ENCODE peak calls at places on chromosomes 3 and 15, in four cellular contexts. J is GM04504; S is CD8-positive, alpha-beta memory T cell; C is HT1080. U is an unnamed sample.

GRCh38 chr3:151168269-151169094 is 34.5 kb downstream of the GPR171 start:
- DNase-seq in J (peak), S (peak), C (peak), U (peak)

GRCh38 chr3:73603771-73604171 is 21.0 kb downstream of the PDZRN3 start:
- DNase-seq in J (peak), S (no peak), C (no peak), U (no peak)

GRCh38 chr3:60013241-60013640 is 963.4 kb upstream of the CFAP20DC start:
- DNase-seq in J (no peak), S (no peak), C (peak), U (no peak)

GRCh38 chr15:89244512-89244869 is 712 bp downstream of the FANCI start:
- DNase-seq in J (no peak), S (no peak), C (no peak), U (peak)

GRCh38 chr3:42819351-42819965 is 10.2 kb downstream of the ACKR2 start:
- DNase-seq in J (no peak), S (no peak), C (no peak), U (peak)

GRCh38 chr3:135261214-135261775 is 466.2 kb downstream of the EPHB1 start:
- DNase-seq in J (no peak), S (no peak), C (no peak), U (no peak)

GRCh38 chr15:42010434-42010833 is 10.4 kb downstream of the PLA2G4E start:
- DNase-seq in J (no peak), S (no peak), C (no peak), U (no peak)

GRCh38 chr15:69609176-69609575 is 156.6 kb downstream of the RPLP1 start:
- DNase-seq in J (peak), S (no peak), C (peak), U (no peak)

GRCh38 chr15:70121656-70122297 is 24.1 kb upstream of the TLE3 start:
- DNase-seq in J (peak), S (no peak), C (peak), U (no peak)